ENCODE peak calls at places on chromosomes 4 and X, in eight cellular contexts. H is CD4-positive, CD25-positive, alpha-beta regulatory T cell; T is GM23248; K is cardiac fibroblast; I is tibial nerve; O is mesendoderm; A is bronchial epithelial cell; G is neural progenitor cell. J is an unnamed sample.

GRCh38 chr4:188275686-188276085 is 136.4 kb downstream of the TRIML1 start:
- DNase-seq in H (no peak), T (no peak), K (no peak), I (no peak), O (no peak), A (no peak), G (no peak), J (no peak)

GRCh38 chr4:160110891-160111290 is 1008.0 kb downstream of the RAPGEF2 start:
- DNase-seq in H (no peak), T (no peak), K (peak; percentile 0), I (no peak), O (no peak), A (no peak), G (no peak), J (no peak)

GRCh38 chr4:33013280-33013679 is 2293.1 kb downstream of the PCDH7 start:
- DNase-seq in H (no peak), T (peak; percentile 2), K (no peak), I (no peak), O (no peak), A (no peak), G (no peak), J (no peak)

GRCh38 chr4:159389756-159390155 is 286.9 kb downstream of the RAPGEF2 start:
- DNase-seq in H (no peak), T (no peak), K (no peak), I (no peak), O (no peak), A (no peak), G (no peak), J (no peak)

GRCh38 chr4:101707596-101707995 is 82.9 kb upstream of the BANK1 start:
- DNase-seq in H (no peak), T (no peak), K (no peak), I (no peak), O (no peak), A (no peak), G (no peak), J (no peak)

GRCh38 chr4:89077806-89078205 is 20.8 kb upstream of the FAM13A start:
- DNase-seq in H (no peak), T (peak; percentile 17), K (no peak), I (no peak), O (no peak), A (no peak), G (no peak), J (no peak)

GRCh38 chrX:77451041-77451440 is 3.9 kb downstream of the FGF16 start:
- DNase-seq in H (no peak), T (peak; percentile 86), K (peak; percentile 32), I (no peak), O (peak; percentile 2), A (peak; percentile 76), G (no peak), J (no peak)

GRCh38 chr4:145482209-145483021 is 762 bp downstream of the SMAD1 start:
- DNase-seq in H (no peak), T (peak; percentile 91), K (peak; percentile 69), I (peak; percentile 17), O (peak; percentile 90), A (peak; percentile 65), G (peak; percentile 77), J (peak; percentile 32)

GRCh38 chr4:118746251-118746919 is 61.2 kb downstream of the METTL14 start:
- DNase-seq in H (no peak), T (no peak), K (no peak), I (no peak), O (no peak), A (no peak), G (no peak), J (no peak)

GRCh38 chr4:7584760-7585159 is 150.0 kb upstream of the PSAPL1 start:
- DNase-seq in H (no peak), T (no peak), K (no peak), I (no peak), O (no peak), A (no peak), G (no peak), J (no peak)

GRCh38 chrX:69815063-69815462 is 199.2 kb downstream of the EDA start:
- DNase-seq in H (no peak), T (no peak), K (no peak), I (no peak), O (peak; percentile 23), A (no peak), G (no peak), J (no peak)

GRCh38 chr4:140607852-140608251 is 39.1 kb upstream of the UCP1 start:
- DNase-seq in H (no peak), T (no peak), K (no peak), I (no peak), O (no peak), A (no peak), G (no peak), J (no peak)

GRCh38 chrX:74931214-74931613 is 6.0 kb upstream of the NEXMIF start:
- DNase-seq in H (no peak), T (no peak), K (no peak), I (no peak), O (peak; percentile 37), A (peak; percentile 0), G (peak; percentile 20), J (no peak)

GRCh38 chr4:89906787-89907521 is 12.3 kb downstream of the MMRN1 start:
- DNase-seq in H (no peak), T (no peak), K (no peak), I (no peak), O (peak; percentile 27), A (peak; percentile 7), G (no peak), J (no peak)

GRCh38 chr4:138175337-138175794 is 66.8 kb downstream of the SLC7A11 start:
- DNase-seq in H (no peak), T (no peak), K (peak; percentile 61), I (no peak), O (no peak), A (no peak), G (no peak), J (no peak)

GRCh38 chrX:153794897-153795816 is 689 bp downstream of the SSR4 start:
- DNase-seq in H (no peak), T (peak; percentile 52), K (peak; percentile 10), I (no peak), O (peak; percentile 8), A (no peak), G (peak; percentile 42), J (no peak)

GRCh38 chr4:189773909-189774308 is 166.8 kb upstream of the FRG1 start:
- DNase-seq in H (no peak), T (peak; percentile 19), K (no peak), I (no peak), O (peak; percentile 45), A (peak; percentile 22), G (peak; percentile 19), J (no peak)

GRCh38 chr4:105758958-105759357 is 50.4 kb downstream of the GSTCD start:
- DNase-seq in H (no peak), T (no peak), K (no peak), I (no peak), O (no peak), A (no peak), G (no peak), J (no peak)

GRCh38 chr4:124640037-124640730 is 72.3 kb downstream of the ANKRD50 start:
- DNase-seq in H (no peak), T (peak; percentile 77), K (peak; percentile 70), I (no peak), O (peak; percentile 59), A (peak; percentile 94), G (no peak), J (no peak)

GRCh38 chrX:39907964-39908616 is 189.7 kb downstream of the BCOR start:
- DNase-seq in H (no peak), T (peak; percentile 94), K (peak; percentile 89), I (peak; percentile 24), O (peak; percentile 93), A (peak; percentile 84), G (no peak), J (peak; percentile 47)

GRCh38 chr4:109703664-109704351 is 563 bp upstream of the CASP6 start:
- DNase-seq in H (no peak), T (peak; percentile 28), K (peak; percentile 57), I (no peak), O (no peak), A (peak; percentile 25), G (no peak), J (peak; percentile 10)

DNA sequence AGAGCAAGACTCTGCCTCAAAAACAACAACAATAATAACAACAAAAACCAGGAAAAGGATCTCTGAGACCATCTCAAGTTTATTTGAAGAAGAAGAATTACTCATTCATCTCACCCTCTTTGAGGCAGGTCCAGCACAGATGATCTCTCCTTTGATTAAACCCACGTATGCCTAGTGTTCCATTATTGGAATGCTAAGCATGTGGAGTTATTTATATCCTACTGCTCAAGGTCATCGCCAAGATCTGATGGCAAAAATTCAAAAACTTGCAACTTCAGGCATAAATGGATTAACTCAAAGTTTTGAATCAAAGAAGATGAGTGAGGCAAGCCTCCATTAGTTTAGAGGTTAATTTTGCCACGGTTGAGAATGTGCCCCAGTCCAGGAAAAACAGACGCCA is 184.2 kb downstream of the DHRSX start:
- DNase-seq in H (no peak), T (no peak), K (no peak), I (no peak), O (no peak), A (no peak), G (no peak), J (no peak)
- H3K4me3 ChIP-seq in H (no peak overlapping the region), T (no peak overlapping the region), K (no peak overlapping the region), I (no peak overlapping the region), O (no peak overlapping the region), A (no peak overlapping the region), G (no peak overlapping the region), J (no peak overlapping the region)

GRCh38 chrX:13937370-13938052 is 92.2 kb downstream of the GEMIN8 start:
- DNase-seq in H (no peak), T (peak; percentile 12), K (peak; percentile 45), I (no peak), O (peak; percentile 88), A (no peak), G (peak; percentile 37), J (no peak)
- H3K4me3 ChIP-seq in H (no peak overlapping the region), T (peak overlapping the region; percentile 49), K (peak overlapping the region; percentile 58), I (peak overlapping the region; percentile 48), O (peak overlapping the region; percentile 15), A (peak overlapping the region; percentile 35), G (peak overlapping the region; percentile 78), J (peak overlapping the region; percentile 47)

GRCh38 chr4:83125738-83126141 is 11.2 kb upstream of the PLAC8 start:
- DNase-seq in H (no peak), T (no peak), K (no peak), I (no peak), O (no peak), A (no peak), G (no peak), J (no peak)
- H3K4me3 ChIP-seq in H (no peak overlapping the region), T (no peak overlapping the region), K (no peak overlapping the region), I (no peak overlapping the region), O (no peak overlapping the region), A (no peak overlapping the region), G (no peak overlapping the region), J (no peak overlapping the region)

DNA sequence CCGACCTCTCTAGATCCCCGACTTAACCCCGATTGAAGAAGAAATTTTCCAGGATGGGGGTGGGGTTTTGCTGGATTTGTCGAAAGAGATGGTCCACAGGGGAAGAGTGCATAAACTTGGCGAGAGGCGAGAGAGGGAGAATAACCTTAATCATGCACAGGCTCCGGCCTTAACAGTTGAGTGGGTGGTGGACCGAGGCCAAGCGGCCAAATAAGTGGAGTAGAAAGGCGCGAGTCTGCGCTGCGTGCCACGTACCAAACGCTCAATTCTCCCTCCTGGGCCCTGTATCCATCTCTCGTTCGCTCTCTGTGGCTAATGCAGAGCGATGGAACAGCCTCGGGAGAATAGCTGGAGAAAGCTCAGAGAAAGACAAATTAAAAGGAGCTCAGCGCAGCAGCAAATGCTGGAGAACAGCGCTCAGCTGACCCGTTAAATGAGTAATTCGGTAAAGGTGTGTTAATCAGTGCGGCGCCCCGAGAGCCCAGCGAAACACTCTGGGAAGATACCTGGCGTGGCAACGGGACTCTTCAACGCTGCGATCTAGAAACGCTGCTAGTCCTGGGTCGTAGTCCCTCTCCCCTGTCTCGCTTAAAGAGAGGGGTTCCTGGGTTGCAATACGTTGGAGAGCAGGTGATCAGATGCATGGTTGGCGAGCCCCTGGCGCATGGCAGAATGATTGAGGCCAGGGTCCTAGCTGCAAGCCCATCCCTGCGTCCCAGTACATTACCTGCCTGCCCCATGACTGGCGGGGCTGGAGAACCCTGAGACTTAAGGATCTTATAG is 887 bp upstream of the IL1RAPL2 start:
- DNase-seq in H (no peak), T (peak; percentile 2), K (no peak), I (no peak), O (no peak), A (no peak), G (no peak), J (no peak)
- H3K4me3 ChIP-seq in H (no peak overlapping the region), T (no peak overlapping the region), K (no peak overlapping the region), I (no peak overlapping the region), O (no peak overlapping the region), A (no peak overlapping the region), G (no peak overlapping the region), J (no peak overlapping the region)

J was measured in HL-60.